ENCODE peak calls at places on chromosomes 5 and 9, in five cellular contexts. F, C, V, J and B are unnamed samples.

GRCh38 chr5:123429993-123430392 is 6.8 kb upstream of the CEP120 start:
- DNase-seq in F (peak; percentile 87), C (no peak), V (no peak), J (no peak), B (peak; percentile 73)

GRCh38 chr5:154189256-154189818 is 1.2 kb upstream of the GALNT10 start:
- DNase-seq in F (no peak), C (no peak), V (no peak), J (peak; percentile 52), B (no peak)

GRCh38 chr9:94807556-94807955 is 81.1 kb downstream of the AOPEP start:
- DNase-seq in F (no peak), C (no peak), V (no peak), J (no peak), B (no peak)

GRCh38 chr5:8386889-8387288 is 517.9 kb downstream of the MTRR start:
- DNase-seq in F (no peak), C (no peak), V (no peak), J (no peak), B (no peak)

GRCh38 chr9:89383721-89384300 is 65.5 kb downstream of the SECISBP2 start:
- DNase-seq in F (no peak), C (no peak), V (no peak), J (no peak), B (no peak)

GRCh38 chr5:93208156-93208895 is 372.7 kb downstream of the NR2F1-AS1 start:
- DNase-seq in F (no peak), C (no peak), V (no peak), J (no peak), B (no peak)

GRCh38 chr9:134642385-134643181 is 980 bp downstream of the COL5A1 start:
- DNase-seq in F (peak; percentile 85), C (peak; percentile 84), V (no peak), J (peak; percentile 83), B (peak; percentile 65)

GRCh38 chr9:98951967-98952366 is 8.3 kb downstream of the COL15A1 start:
- DNase-seq in F (peak; percentile 15), C (no peak), V (no peak), J (no peak), B (no peak)

GRCh38 chr5:135395451-135395850 is 3.6 kb downstream of the MACROH2A1 start:
- DNase-seq in F (no peak), C (no peak), V (no peak), J (no peak), B (no peak)

GRCh38 chr9:4905135-4905490 is 80.0 kb upstream of the JAK2 start:
- DNase-seq in F (no peak), C (no peak), V (no peak), J (no peak), B (no peak)

GRCh38 chr5:81315336-81315735 is 13.9 kb downstream of the ZCCHC9 start:
- DNase-seq in F (peak; percentile 81), C (no peak), V (no peak), J (no peak), B (peak; percentile 39)

GRCh38 chr9:27497883-27498553 is 26.1 kb upstream of the IFNK start:
- DNase-seq in F (no peak), C (no peak), V (no peak), J (no peak), B (no peak)

GRCh38 chr9:87718231-87718630 is 7.7 kb upstream of the CTSL start:
- DNase-seq in F (no peak), C (no peak), V (no peak), J (no peak), B (no peak)

GRCh38 chr5:39201160-39201794 is 18.1 kb downstream of the FYB1 start:
- DNase-seq in F (no peak), C (no peak), V (no peak), J (no peak), B (no peak)

GRCh38 chr5:73215525-73215890 is 42.5 kb downstream of the TMEM174 start:
- DNase-seq in F (no peak), C (no peak), V (no peak), J (no peak), B (no peak)

GRCh38 chr9:76615149-76615548 is 149.1 kb upstream of the PCA3 start:
- DNase-seq in F (no peak), C (no peak), V (no peak), J (no peak), B (no peak)

GRCh38 chr9:96486351-96487029 is 36.5 kb downstream of the HABP4 start:
- DNase-seq in F (peak; percentile 89), C (peak; percentile 88), V (no peak), J (peak; percentile 71), B (peak; percentile 45)

GRCh38 chr5:172245823-172246222 is 37.7 kb downstream of the UBTD2 start:
- DNase-seq in F (peak; percentile 11), C (no peak), V (no peak), J (no peak), B (no peak)

GRCh38 chr9:116323571-116323970 is 170.0 kb downstream of the PAPPA start:
- DNase-seq in F (no peak), C (no peak), V (no peak), J (no peak), B (no peak)

GRCh38 chr5:27778121-27778520 is 739.7 kb upstream of the CDH9 start:
- DNase-seq in F (no peak), C (no peak), V (no peak), J (no peak), B (no peak)

GRCh38 chr5:105146867-105147266 is 1584.3 kb upstream of the NUDT12 start:
- DNase-seq in F (peak; percentile 6), C (no peak), V (no peak), J (no peak), B (no peak)

GRCh38 chr5:140220032-140220697 is 45.2 kb downstream of the CYSTM1 start:
- DNase-seq in F (peak; percentile 82), C (no peak), V (no peak), J (no peak), B (no peak)

GRCh38 chr9:21070171-21070571 is 7.6 kb downstream of the IFNB1 start:
- DNase-seq in F (peak; percentile 98), C (peak; percentile 81), V (peak; percentile 36), J (peak; percentile 43), B (peak; percentile 95)

GRCh38 chr5:2399804-2400203 is 351.7 kb downstream of the IRX2 start:
- DNase-seq in F (no peak), C (no peak), V (no peak), J (no peak), B (no peak)

GRCh38 chr9:34253460-34253837 is 74.6 kb downstream of the UBAP1 start:
- DNase-seq in F (peak; percentile 53), C (no peak), V (no peak), J (peak; percentile 47), B (no peak)

GRCh38 chr5:143176048-143176447 is 227.4 kb downstream of the NR3C1 start:
- DNase-seq in F (peak; percentile 35), C (no peak), V (no peak), J (no peak), B (no peak)

GRCh38 chr5:107893642-107894041 is 222.9 kb upstream of the EFNA5 start:
- DNase-seq in F (peak; percentile 85), C (no peak), V (no peak), J (no peak), B (no peak)

GRCh38 chr9:76868897-76869296 is 37.0 kb downstream of the PRUNE2 start:
- DNase-seq in F (peak; percentile 62), C (no peak), V (no peak), J (no peak), B (no peak)

GRCh38 chr9:123678038-123678877 is 251.7 kb downstream of the DENND1A start:
- DNase-seq in F (peak; percentile 21), C (no peak), V (no peak), J (no peak), B (no peak)

GRCh38 chr9:37953775-37954437 is 50.0 kb upstream of the SLC25A51 start:
- DNase-seq in F (peak; percentile 99), C (peak; percentile 84), V (peak; percentile 58), J (peak; percentile 51), B (peak; percentile 95)

GRCh38 chr9:111298111-111298510 is 31.9 kb downstream of the OR2K2 start:
- DNase-seq in F (peak; percentile 16), C (no peak), V (no peak), J (no peak), B (no peak)
- TF ChIP-seq CTCF in F (no peak), C (no peak), V (no peak), J (no peak), B (no peak)

DNA sequence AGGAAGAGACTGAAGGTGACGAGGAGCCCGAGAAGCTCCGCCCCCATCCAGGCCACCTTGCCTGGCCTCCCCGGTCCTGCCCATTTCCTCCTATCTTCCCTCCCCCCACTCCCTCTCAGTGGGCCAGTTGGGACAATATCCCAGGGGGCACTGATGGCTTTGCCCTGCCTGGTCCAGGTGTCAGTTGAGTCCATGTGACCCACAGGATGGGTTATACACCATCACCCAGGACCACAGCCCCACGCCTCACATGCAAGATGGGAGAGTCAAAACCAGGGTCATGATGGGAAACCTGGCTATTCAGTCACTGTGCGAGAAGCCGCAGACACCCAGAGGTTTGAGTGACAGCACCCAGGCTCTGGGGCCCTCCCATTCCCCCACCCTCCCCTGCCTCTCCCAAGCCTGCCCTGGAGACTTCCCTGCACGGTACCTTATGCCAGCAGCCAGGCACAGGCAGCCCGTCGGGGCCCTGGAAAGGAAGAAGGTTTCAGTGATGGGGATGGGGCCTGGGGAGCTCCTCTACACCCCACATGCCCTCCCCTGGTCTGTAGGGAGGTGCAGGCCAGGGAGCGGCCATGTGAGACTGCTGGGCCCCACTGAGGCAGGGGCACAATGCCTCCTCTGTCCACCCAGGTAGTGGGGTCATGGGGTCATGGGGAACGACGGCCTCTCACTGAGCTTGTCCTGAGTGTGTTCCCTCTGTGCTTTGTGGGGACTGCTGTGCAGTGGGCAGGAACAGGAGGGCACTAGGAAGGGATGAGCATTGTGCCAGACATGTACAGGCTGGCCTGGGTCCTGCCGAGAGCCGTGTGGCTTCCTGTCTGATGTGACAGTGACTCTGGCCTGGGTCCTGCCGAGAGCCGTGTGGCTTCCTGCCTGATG is 6.3 kb upstream of the PHYKPL start:
- DNase-seq in F (no peak), C (no peak), V (no peak), J (no peak), B (no peak)
- H3K27ac ChIP-seq in F (no peak overlapping the region), C (no peak overlapping the region), V (no peak overlapping the region), J (no peak overlapping the region), B (no peak overlapping the region)

DNA sequence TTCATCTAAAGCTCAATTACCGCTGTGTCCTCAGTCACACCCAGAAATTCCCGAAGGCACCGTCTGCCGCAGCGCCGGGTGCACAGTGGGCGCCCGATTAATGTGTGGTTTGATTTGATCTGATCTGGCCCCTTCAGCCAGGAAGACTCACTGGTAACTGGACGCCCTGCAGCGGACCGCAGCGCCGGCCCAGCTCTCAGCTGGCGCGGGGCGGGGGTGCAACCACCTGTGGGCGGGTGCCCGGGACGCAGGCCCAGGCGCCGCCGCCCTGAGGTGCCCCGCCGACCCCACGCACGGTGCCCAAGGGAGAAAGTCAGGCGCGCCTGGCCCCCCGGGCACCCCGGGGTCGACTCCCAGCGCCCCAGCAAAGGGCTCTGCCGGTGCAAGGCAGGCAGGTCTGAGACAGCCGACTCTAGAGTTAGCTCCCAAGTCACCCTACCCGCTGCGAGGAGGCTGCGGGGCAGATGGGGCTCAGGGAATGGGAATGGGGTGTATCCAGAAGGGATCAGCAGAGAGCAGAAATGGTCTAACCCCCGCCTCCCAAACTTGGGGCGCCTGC is 1.7 kb downstream of the EPB41L4B start:
- DNase-seq in F (peak; percentile 32), C (no peak), V (no peak), J (peak; percentile 63), B (no peak)
- TF ChIP-seq CTCF in F (no peak), C (no peak), V (no peak), J (no peak), B (no peak)

DNA sequence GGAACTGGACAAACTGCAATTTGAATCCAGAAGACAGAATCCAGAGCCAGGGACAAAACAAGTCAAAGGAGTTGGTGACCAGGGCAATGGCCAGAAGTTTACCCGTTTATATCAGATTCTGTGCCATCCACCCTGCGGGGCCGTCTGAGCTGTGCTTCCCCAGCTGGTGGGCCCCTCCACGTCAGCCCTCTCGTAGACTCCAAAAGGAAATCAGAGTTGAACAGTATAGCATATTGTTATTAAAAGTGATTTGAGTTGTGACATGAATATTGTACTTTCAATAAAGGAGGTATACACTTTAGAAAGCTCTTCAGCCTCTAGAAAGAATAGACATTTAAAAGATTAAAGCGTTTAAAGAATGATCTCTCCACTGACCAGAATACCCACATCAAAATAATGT is 102.4 kb downstream of the NFIB start:
- DNase-seq in F (no peak), C (no peak), V (no peak), J (no peak), B (no peak)
- H3K27ac ChIP-seq in F (peak overlapping the region; percentile 19), C (no peak overlapping the region), V (no peak overlapping the region), J (no peak overlapping the region), B (no peak overlapping the region)